ENCODE peak calls at places on chromosome 6, in four cellular contexts. L is NCI-H748 treated with DMSO at 0.1 percent for 48 hours, A is RWPE1, S is G401. B is an unnamed sample.

GRCh38 chr6:53134601-53135235 is 13.9 kb downstream of the GCM1 start:
- DNase-seq in L (no peak), A (no peak), S (no peak), B (no peak)

GRCh38 chr6:11284996-11285395 is 52.5 kb upstream of the NEDD9 start:
- DNase-seq in L (no peak), A (no peak), S (no peak), B (no peak)

GRCh38 chr6:109006818-109007217 is 87.8 kb downstream of the SESN1 start:
- DNase-seq in L (no peak), A (no peak), S (no peak), B (no peak)

GRCh38 chr6:55729665-55730064 is 145.7 kb downstream of the BMP5 start:
- DNase-seq in L (no peak), A (no peak), S (no peak), B (no peak)

GRCh38 chr6:167559675-167560479 is 235.0 kb downstream of the TTLL2 start:
- DNase-seq in L (no peak), A (no peak), S (no peak), B (no peak)

GRCh38 chr6:33830635-33831240 is 26.9 kb upstream of the MLN start:
- DNase-seq in L (no peak), A (no peak), S (no peak), B (no peak)

GRCh38 chr6:24253360-24253759 is 104.5 kb downstream of the DCDC2 start:
- DNase-seq in L (no peak), A (no peak), S (no peak), B (no peak)

GRCh38 chr6:47209632-47210031 is 100.1 kb downstream of the TNFRSF21 start:
- DNase-seq in L (no peak), A (no peak), S (no peak), B (no peak)

GRCh38 chr6:5379647-5380242 is 118.4 kb downstream of the FARS2 start:
- DNase-seq in L (peak), A (peak), S (no peak), B (peak)

GRCh38 chr6:137246164-137246563 is 27.0 kb upstream of the IFNGR1 start:
- DNase-seq in L (no peak), A (no peak), S (no peak), B (no peak)

GRCh38 chr6:15874821-15875220 is 212.0 kb upstream of the DTNBP1 start:
- DNase-seq in L (no peak), A (no peak), S (no peak), B (no peak)

GRCh38 chr6:135002974-135003703 is 51.5 kb downstream of the HBS1L start:
- DNase-seq in L (no peak), A (no peak), S (no peak), B (peak)

GRCh38 chr6:21163838-21164180 is 429.7 kb upstream of the SOX4 start:
- DNase-seq in L (no peak), A (no peak), S (no peak), B (no peak)

GRCh38 chr6:133130863-133131262 is 110.3 kb upstream of the EYA4 start:
- DNase-seq in L (no peak), A (peak), S (no peak), B (no peak)

GRCh38 chr6:12263403-12263802 is 26.8 kb upstream of the EDN1 start:
- DNase-seq in L (no peak), A (no peak), S (no peak), B (no peak)

GRCh38 chr6:115896538-115897129 is 164.1 kb downstream of the FRK start:
- DNase-seq in L (peak), A (peak), S (peak), B (peak)

GRCh38 chr6:3919130-3919628 is 70.0 kb downstream of the FAM50B start:
- DNase-seq in L (peak), A (peak), S (no peak), B (no peak)

GRCh38 chr6:125232466-125232865 is 69.3 kb downstream of the HDDC2 start:
- DNase-seq in L (no peak), A (no peak), S (no peak), B (no peak)

GRCh38 chr6:161035182-161035980 is 43.8 kb downstream of the MAP3K4 start:
- DNase-seq in L (no peak), A (no peak), S (no peak), B (no peak)

GRCh38 chr6:35719830-35720733 is 16.8 kb upstream of the ARMC12 start:
- DNase-seq in L (no peak), A (no peak), S (no peak), B (peak)

GRCh38 chr6:136550330-136551071 is at the start of gene MAP7:
- DNase-seq in L (peak), A (peak), S (peak), B (peak)

GRCh38 chr6:56660374-56660730 is 17.7 kb upstream of the DST start:
- DNase-seq in L (no peak), A (peak), S (no peak), B (no peak)

GRCh38 chr6:52858416-52858815 is 17.8 kb upstream of the GSTA5 start:
- DNase-seq in L (no peak), A (no peak), S (no peak), B (no peak)

GRCh38 chr6:30447237-30447636 is 42.1 kb upstream of the HLA-E start:
- DNase-seq in L (peak), A (no peak), S (peak), B (no peak)

GRCh38 chr6:34062815-34063214 is 83.1 kb downstream of the GRM4 start:
- DNase-seq in L (no peak), A (no peak), S (no peak), B (no peak)

GRCh38 chr6:104642871-104643270 is 216.8 kb downstream of the HACE1 start:
- DNase-seq in L (no peak), A (no peak), S (peak), B (no peak)